ENCODE peak calls at places on chromosomes 2 and 18, in ten cellular contexts. H is fibroblast of mammary gland, Y is cardiac muscle cell, D is IMR-90, C is thyroid gland, W is cardiac fibroblast, S is GM12865, N is left lung, A is foreskin fibroblast, G is upper lobe of left lung. B is an unnamed sample.

GRCh38 chr2:64982311-64982857 is 6.8 kb upstream of the SLC1A4 start:
- DNase-seq in H (no peak), Y (no peak), D (no peak), C (no peak), W (no peak), S (peak), N (no peak), A (no peak), G (no peak), B (no peak)

GRCh38 chr2:30679416-30680088 is 127.7 kb downstream of the CAPN13 start:
- DNase-seq in H (peak), Y (no peak), D (peak), C (no peak), W (peak), S (no peak), N (no peak), A (no peak), G (no peak), B (no peak)

GRCh38 chr2:149313512-149313972 is 16.8 kb upstream of the LYPD6 start:
- DNase-seq in H (peak), Y (peak), D (peak), C (peak), W (peak), S (peak), N (no peak), A (peak), G (no peak), B (peak)

GRCh38 chr18:57353137-57353939 is 981 bp downstream of the ST8SIA3 start:
- DNase-seq in H (no peak), Y (peak), D (no peak), C (no peak), W (no peak), S (no peak), N (peak), A (no peak), G (peak), B (no peak)

GRCh38 chr2:149331023-149331400 is 625 bp downstream of the LYPD6 start:
- DNase-seq in H (no peak), Y (peak), D (no peak), C (no peak), W (no peak), S (no peak), N (peak), A (no peak), G (peak), B (no peak)

GRCh38 chr2:27162151-27163121 is 13.6 kb downstream of the TCF23 start:
- DNase-seq in H (peak), Y (no peak), D (peak), C (no peak), W (no peak), S (peak), N (no peak), A (no peak), G (no peak), B (no peak)

GRCh38 chr2:206031950-206032567 is 53.9 kb downstream of the INO80D start:
- DNase-seq in H (no peak), Y (no peak), D (no peak), C (no peak), W (no peak), S (no peak), N (no peak), A (no peak), G (no peak), B (no peak)

GRCh38 chr2:60341151-60341550 is 212.3 kb downstream of the BCL11A start:
- DNase-seq in H (no peak), Y (no peak), D (no peak), C (no peak), W (no peak), S (no peak), N (no peak), A (no peak), G (no peak), B (no peak)

GRCh38 chr2:70834881-70835280 is 735 bp downstream of the CD207 start:
- DNase-seq in H (no peak), Y (no peak), D (no peak), C (no peak), W (no peak), S (no peak), N (no peak), A (no peak), G (no peak), B (no peak)

GRCh38 chr2:45922577-45922988 is 271.1 kb downstream of the PRKCE start:
- DNase-seq in H (no peak), Y (peak), D (peak), C (no peak), W (peak), S (no peak), N (no peak), A (no peak), G (peak), B (no peak)

GRCh38 chr2:134839649-134840048 is 1.2 kb downstream of the ACMSD start:
- DNase-seq in H (no peak), Y (no peak), D (no peak), C (no peak), W (no peak), S (no peak), N (no peak), A (no peak), G (no peak), B (peak)

GRCh38 chr2:145123606-145124005 is 603.7 kb upstream of the ZEB2 start:
- DNase-seq in H (peak), Y (peak), D (peak), C (no peak), W (peak), S (no peak), N (no peak), A (peak), G (no peak), B (no peak)

GRCh38 chr2:240023792-240024191 is 1.4 kb downstream of the NDUFA10 start:
- DNase-seq in H (no peak), Y (no peak), D (no peak), C (no peak), W (no peak), S (no peak), N (no peak), A (no peak), G (no peak), B (no peak)
- H3K4me3 ChIP-seq in H (peak), Y (peak), D (no peak), C (no peak), W (peak), S (peak), N (peak), A (peak), G (peak), B (peak)

DNA sequence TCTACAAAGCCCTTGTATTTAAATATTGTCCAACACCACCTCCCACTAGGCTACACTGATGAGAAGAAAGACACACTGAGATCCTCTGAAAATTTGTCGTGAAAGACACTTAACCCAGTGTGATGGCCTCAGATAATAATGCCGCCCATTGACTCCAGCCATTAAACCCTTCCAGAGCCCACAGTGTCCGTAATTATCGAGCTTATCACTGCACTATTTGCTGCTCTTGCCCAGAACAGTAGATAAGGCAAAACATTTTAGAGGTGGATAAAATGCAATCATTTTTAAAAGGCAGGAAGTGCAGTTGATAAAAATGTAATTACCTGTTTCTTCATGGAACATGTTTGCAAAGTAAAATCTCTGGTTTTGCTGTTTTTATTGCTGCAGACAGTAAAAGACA is 121.3 kb upstream of the DDX18 start:
- DNase-seq in H (no peak), Y (no peak), D (no peak), C (no peak), W (no peak), S (no peak), N (no peak), A (no peak), G (no peak), B (no peak)
- TF ChIP-seq CTCF in H (no peak), Y (no peak), D (no peak), C (no peak), W (no peak), S (no peak), N (no peak), A (no peak), G (no peak), B (no peak)

DNA sequence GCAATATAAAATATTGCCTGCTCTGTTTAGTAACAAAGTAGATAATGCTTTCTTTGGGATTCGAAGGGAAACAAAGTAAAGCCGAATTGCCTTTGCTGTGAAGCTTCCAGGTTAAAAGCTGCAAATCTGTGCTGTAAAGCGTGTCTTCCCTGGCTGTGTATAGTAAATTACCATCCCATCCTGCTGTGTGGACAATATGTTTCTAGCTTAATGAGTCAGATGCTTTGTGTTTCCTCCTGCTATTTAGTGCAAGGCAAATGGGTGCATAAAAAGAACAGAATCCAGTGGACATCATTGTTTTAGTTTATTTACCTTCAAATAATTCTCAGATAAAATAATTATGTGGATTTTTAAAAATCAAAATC is 265.1 kb downstream of the SOCS6 start:
- DNase-seq in H (no peak), Y (no peak), D (no peak), C (no peak), W (no peak), S (no peak), N (no peak), A (no peak), G (no peak), B (no peak)
- H3K4me3 ChIP-seq in H (no peak), Y (no peak), D (no peak), C (no peak), W (no peak), S (no peak), N (no peak), A (no peak), G (no peak), B (no peak)

GRCh38 chr2:74149570-74150319 is 2.0 kb upstream of the BOLA3 start:
- DNase-seq in H (no peak), Y (no peak), D (no peak), C (no peak), W (no peak), S (no peak), N (no peak), A (no peak), G (no peak), B (peak)

GRCh38 chr2:74148457-74149248 is 941 bp upstream of the BOLA3 start:
- DNase-seq in H (peak), Y (no peak), D (no peak), C (no peak), W (no peak), S (no peak), N (no peak), A (peak), G (no peak), B (no peak)

GRCh38 chr2:74146929-74147728 is 583 bp downstream of the BOLA3 start:
- DNase-seq in H (peak), Y (no peak), D (peak), C (peak), W (peak), S (peak), N (no peak), A (peak), G (no peak), B (no peak)

GRCh38 chr2:74149249-74149530 is 1.5 kb upstream of the BOLA3 start:
- DNase-seq in H (no peak), Y (no peak), D (no peak), C (no peak), W (no peak), S (peak), N (no peak), A (no peak), G (no peak), B (no peak)

GRCh38 chr2:74147729-74148456 is at the start of gene BOLA3:
- DNase-seq in H (peak), Y (peak), D (peak), C (peak), W (peak), S (peak), N (peak), A (peak), G (peak), B (no peak)
- TF ChIP-seq CTCF in H (no peak), Y (peak), D (peak), C (peak), W (peak), S (peak), N (peak), A (peak), G (peak), B (peak)

DNA sequence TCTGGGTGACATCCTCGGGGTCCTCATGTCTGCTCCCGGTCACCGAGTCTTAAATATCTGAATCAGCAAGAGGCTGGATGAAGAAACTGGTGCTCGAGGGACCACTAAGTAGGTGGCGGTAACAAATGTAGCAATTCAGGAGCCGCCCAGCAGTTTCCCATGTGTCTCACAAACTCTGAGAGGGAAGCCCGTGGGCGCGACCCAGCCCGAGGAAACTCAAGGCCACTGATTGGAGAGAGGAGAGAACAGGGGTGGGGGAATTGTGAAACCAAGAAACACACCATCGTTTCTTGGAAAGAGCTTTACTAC is 10.7 kb downstream of the MLPH start:
- DNase-seq in H (peak), Y (no peak), D (peak), C (no peak), W (peak), S (no peak), N (no peak), A (peak), G (peak), B (no peak)
- H3K4me3 ChIP-seq in H (no peak), Y (no peak), D (no peak), C (no peak), W (no peak), S (no peak), N (no peak), A (no peak), G (no peak), B (no peak)

GRCh38 chr2:204177251-204177976 is 240.9 kb downstream of the ICOS start:
- DNase-seq in H (no peak), Y (no peak), D (no peak), C (no peak), W (no peak), S (no peak), N (no peak), A (no peak), G (no peak), B (no peak)

GRCh38 chr2:204180671-204181070 is 244.1 kb downstream of the ICOS start:
- DNase-seq in H (no peak), Y (no peak), D (no peak), C (no peak), W (no peak), S (no peak), N (no peak), A (no peak), G (no peak), B (no peak)

GRCh38 chr2:204176306-204176705 is 239.7 kb downstream of the ICOS start:
- DNase-seq in H (no peak), Y (no peak), D (no peak), C (no peak), W (no peak), S (no peak), N (no peak), A (no peak), G (no peak), B (no peak)

GRCh38 chr2:204175552-204176271 is 239.1 kb downstream of the ICOS start:
- DNase-seq in H (no peak), Y (no peak), D (no peak), C (no peak), W (no peak), S (no peak), N (no peak), A (no peak), G (no peak), B (no peak)

DNA sequence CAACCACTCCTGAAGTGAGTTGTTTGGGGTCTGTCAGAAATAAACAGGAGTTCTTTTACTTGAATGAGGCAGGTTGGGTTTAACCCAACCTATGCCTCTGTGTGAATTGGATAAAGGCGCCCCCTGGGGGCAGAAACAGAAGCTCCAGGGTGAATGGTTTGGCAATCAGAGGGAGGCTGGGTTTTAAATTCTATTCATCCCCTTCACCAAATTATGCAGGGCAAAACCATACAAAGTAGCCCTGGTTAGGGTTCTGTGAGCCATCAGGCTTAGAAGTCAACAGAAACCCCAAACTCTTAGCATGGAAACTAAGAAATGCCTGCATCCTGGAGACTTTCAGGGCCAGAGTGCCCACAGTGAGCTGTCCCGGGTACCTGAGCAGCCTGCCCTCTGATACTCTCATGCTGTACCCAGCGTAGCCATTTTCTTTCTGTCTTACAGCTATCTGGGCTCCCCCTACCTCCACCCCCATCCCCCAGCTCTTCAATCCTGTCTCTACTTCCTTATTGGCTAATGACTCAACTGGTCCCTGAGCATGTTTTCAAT is 241.5 kb downstream of the ICOS start:
- DNase-seq in H (peak), Y (peak), D (no peak), C (peak), W (peak), S (peak), N (no peak), A (no peak), G (no peak), B (no peak)
- TF ChIP-seq CTCF in H (peak), Y (peak), D (peak), C (peak), W (peak), S (peak), N (peak), A (peak), G (peak), B (peak)

DNA sequence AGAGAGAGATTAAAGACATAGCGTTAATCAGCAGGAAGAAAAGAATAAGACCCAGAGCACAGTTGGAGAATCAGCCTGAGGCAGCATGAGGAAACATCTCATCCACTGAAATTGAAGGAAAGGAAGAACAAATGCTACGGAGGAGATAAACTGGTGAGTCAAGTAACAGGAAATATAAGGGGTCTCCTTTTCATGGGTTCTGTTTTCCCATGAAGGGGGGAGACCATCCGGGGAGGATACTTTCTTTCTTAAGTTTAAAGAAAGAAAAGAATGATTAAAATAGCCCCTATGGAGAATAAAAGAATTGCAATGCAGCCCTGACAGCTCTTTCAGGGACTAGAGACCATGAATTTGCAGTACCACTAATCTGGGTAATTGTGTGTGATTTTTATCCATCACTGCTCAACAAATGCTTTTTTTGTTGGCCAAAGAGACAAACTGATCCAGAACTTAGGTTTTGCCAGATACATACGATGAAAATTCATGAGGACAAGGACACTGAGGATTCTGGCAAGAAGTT is 17.7 kb downstream of the ROCK2 start:
- DNase-seq in H (no peak), Y (no peak), D (no peak), C (no peak), W (no peak), S (no peak), N (no peak), A (no peak), G (no peak), B (no peak)
- H3K4me3 ChIP-seq in H (no peak), Y (no peak), D (no peak), C (no peak), W (no peak), S (no peak), N (no peak), A (peak), G (no peak), B (no peak)

GRCh38 chr18:22703883-22704626 is 229.1 kb upstream of the RBBP8 start:
- DNase-seq in H (peak), Y (peak), D (peak), C (peak), W (peak), S (peak), N (no peak), A (no peak), G (no peak), B (peak)

GRCh38 chr18:22705328-22705727 is 227.8 kb upstream of the RBBP8 start:
- DNase-seq in H (peak), Y (no peak), D (peak), C (no peak), W (peak), S (no peak), N (no peak), A (peak), G (no peak), B (no peak)

GRCh38 chr18:22701326-22701725 is 231.8 kb upstream of the RBBP8 start:
- DNase-seq in H (no peak), Y (no peak), D (no peak), C (no peak), W (no peak), S (no peak), N (no peak), A (no peak), G (no peak), B (no peak)

GRCh38 chr18:22701795-22702194 is 231.3 kb upstream of the RBBP8 start:
- DNase-seq in H (no peak), Y (no peak), D (no peak), C (no peak), W (no peak), S (no peak), N (no peak), A (no peak), G (peak), B (no peak)

GRCh38 chr18:22704627-22704918 is 228.6 kb upstream of the RBBP8 start:
- DNase-seq in H (no peak), Y (no peak), D (no peak), C (no peak), W (no peak), S (no peak), N (no peak), A (no peak), G (no peak), B (no peak)
- TF ChIP-seq CTCF in H (no peak), Y (no peak), D (no peak), C (no peak), W (no peak), S (no peak), N (no peak), A (no peak), G (no peak), B (no peak)

B was measured in LNCaP clone FGC.